ENCODE peak calls at places on chromosomes 2 and 18, in ten cellular contexts. W, O, P, Z, T, Q, U, S, V and M are unnamed samples.
A peak's percentile ranks its signal among the peaks of the same experiment; 100 is the strongest.

GRCh38 chr2:95260028-95261023 is 13.9 kb upstream of the PROM2 start:
- DNase-seq in W (peak; percentile 81), O (no peak), P (no peak), Z (no peak), T (no peak), Q (no peak), U (no peak), S (no peak), V (no peak), M (no peak)

GRCh38 chr2:240436626-240437180 is 1.2 kb downstream of the GPC1 start:
- DNase-seq in W (no peak), O (no peak), P (no peak), Z (peak; percentile 27), T (no peak), Q (no peak), U (peak; percentile 75), S (peak; percentile 18), V (peak; percentile 69), M (no peak)

GRCh38 chr2:97911922-97912575 is 83.7 kb downstream of the TMEM131 start:
- DNase-seq in W (no peak), O (peak; percentile 63), P (no peak), Z (no peak), T (no peak), Q (no peak), U (no peak), S (no peak), V (no peak), M (no peak)

GRCh38 chr2:110153416-110153815 is 37.8 kb upstream of the MALL start:
- DNase-seq in W (no peak), O (no peak), P (no peak), Z (peak; percentile 69), T (no peak), Q (no peak), U (no peak), S (no peak), V (no peak), M (no peak)

GRCh38 chr2:3636586-3637310 is 21.3 kb upstream of the ALLC start:
- DNase-seq in W (no peak), O (peak; percentile 26), P (no peak), Z (no peak), T (no peak), Q (no peak), U (peak; percentile 36), S (no peak), V (peak; percentile 34), M (no peak)

GRCh38 chr18:46485675-46486200 is 171.3 kb downstream of the LOXHD1 start:
- DNase-seq in W (no peak), O (no peak), P (no peak), Z (no peak), T (no peak), Q (no peak), U (peak; percentile 22), S (peak; percentile 73), V (no peak), M (no peak)

GRCh38 chr2:19775838-19776237 is 125.9 kb downstream of the TTC32 start:
- DNase-seq in W (no peak), O (no peak), P (no peak), Z (no peak), T (peak; percentile 25), Q (no peak), U (no peak), S (peak; percentile 13), V (no peak), M (no peak)

GRCh38 chr2:44707945-44708645 is 233.4 kb upstream of the SIX3 start:
- DNase-seq in W (no peak), O (no peak), P (no peak), Z (no peak), T (peak; percentile 2), Q (no peak), U (no peak), S (peak; percentile 46), V (no peak), M (no peak)

GRCh38 chr2:16044946-16045456 is 104.7 kb downstream of the MYCN start:
- DNase-seq in W (no peak), O (no peak), P (no peak), Z (no peak), T (no peak), Q (no peak), U (no peak), S (no peak), V (no peak), M (no peak)
- H3K27me3 ChIP-seq in W (peaks cover 3% of the 10 kb centered on the region), O (no peaks in the 10 kb centered on the region), P (no peaks in the 10 kb centered on the region), Z (no peaks in the 10 kb centered on the region), T (no peaks in the 10 kb centered on the region), Q (peaks cover 6% of the 10 kb centered on the region), U (no peaks in the 10 kb centered on the region), S (no peaks in the 10 kb centered on the region), V (no peaks in the 10 kb centered on the region), M (peaks cover 3% of the 10 kb centered on the region)

DNA sequence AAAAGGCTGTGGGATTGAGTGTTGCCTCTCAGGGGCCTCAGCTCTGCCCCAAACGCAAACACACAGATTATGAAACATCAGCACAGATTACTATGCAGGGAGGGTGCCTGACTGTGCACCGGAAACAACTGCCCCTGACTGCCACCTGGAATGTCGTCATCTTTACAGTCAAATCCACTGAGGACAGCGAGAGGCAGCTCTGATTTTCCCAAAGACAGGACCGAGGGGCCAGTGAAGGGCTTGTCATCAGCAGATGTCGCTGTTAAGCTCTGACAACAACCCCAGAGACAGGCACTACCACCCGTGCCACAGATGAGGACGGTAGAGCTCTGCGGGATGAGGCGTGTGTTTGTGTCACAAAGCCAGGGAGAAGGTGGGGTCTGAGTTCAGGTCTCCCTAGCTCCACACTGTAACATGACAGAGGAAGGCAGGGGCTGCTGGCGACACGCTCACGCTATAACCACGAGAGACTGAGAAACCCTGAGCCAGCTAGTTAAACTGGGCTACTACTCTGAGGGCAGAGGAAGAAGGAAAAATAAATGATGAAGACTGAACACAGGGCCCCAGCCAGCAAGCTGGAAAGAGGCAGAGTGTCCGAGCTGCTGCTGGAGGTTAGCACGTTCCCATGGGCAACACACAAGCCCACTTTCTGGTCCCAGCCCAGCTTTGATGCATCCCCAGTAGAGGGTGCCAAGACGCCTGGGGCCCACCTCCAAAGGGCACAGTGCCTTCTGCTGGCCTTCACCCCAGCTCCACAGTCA is 47.0 kb downstream of the PARD6G start:
- DNase-seq in W (no peak), O (no peak), P (peak; percentile 56), Z (no peak), T (no peak), Q (no peak), U (peak; percentile 77), S (no peak), V (no peak), M (no peak)
- TF ChIP-seq CTCF in W (no peak), O (no peak), P (peak; percentile 59), Z (no peak), T (no peak), Q (no peak), U (peak; percentile 59), S (no peak), V (no peak), M (peak; percentile 82)

GRCh38 chr2:70767094-70767698 is 804 bp downstream of the ADD2 start:
- DNase-seq in W (no peak), O (no peak), P (peak; percentile 16), Z (no peak), T (no peak), Q (no peak), U (peak; percentile 87), S (no peak), V (no peak), M (peak; percentile 17)
- H3K27me3 ChIP-seq in W (peaks cover 20% of the 10 kb centered on the region), O (peaks cover 26% of the 10 kb centered on the region), P (no peaks in the 10 kb centered on the region), Z (peaks cover 31% of the 10 kb centered on the region), T (peaks cover 5% of the 10 kb centered on the region), Q (peaks cover 86% of the 10 kb centered on the region), U (peaks cover 27% of the 10 kb centered on the region), S (peaks cover 81% of the 10 kb centered on the region), V (no peaks in the 10 kb centered on the region), M (peaks cover 1% of the 10 kb centered on the region)

GRCh38 chr2:238287702-238288649 is at the start of gene PER2:
- DNase-seq in W (peak; percentile 45), O (peak; percentile 69), P (peak; percentile 58), Z (peak; percentile 84), T (peak; percentile 85), Q (peak; percentile 70), U (peak; percentile 85), S (peak; percentile 78), V (peak; percentile 82), M (no peak)
- TF ChIP-seq CTCF in W (no peak), O (no peak), P (peak; percentile 17), Z (no peak), T (peak; percentile 10), Q (no peak), U (peak; percentile 48), S (peak; percentile 35), V (no peak), M (peak; percentile 12)

GRCh38 chr18:59690216-59691045 is 6.8 kb downstream of the CCBE1 start:
- DNase-seq in W (no peak), O (no peak), P (no peak), Z (no peak), T (no peak), Q (no peak), U (peak; percentile 77), S (peak; percentile 20), V (no peak), M (no peak)
- H3K27me3 ChIP-seq in W (no peaks in the 10 kb centered on the region), O (no peaks in the 10 kb centered on the region), P (peaks cover 11% of the 10 kb centered on the region), Z (no peaks in the 10 kb centered on the region), T (peaks cover 2% of the 10 kb centered on the region), Q (peaks cover 29% of the 10 kb centered on the region), U (peaks cover 37% of the 10 kb centered on the region), S (no peaks in the 10 kb centered on the region), V (no peaks in the 10 kb centered on the region), M (peaks cover 1% of the 10 kb centered on the region)

GRCh38 chr2:17538844-17539554 is 1.5 kb upstream of the VSNL1 start:
- DNase-seq in W (peak; percentile 80), O (peak; percentile 47), P (no peak), Z (peak; percentile 60), T (peak; percentile 85), Q (peak; percentile 80), U (peak; percentile 88), S (no peak), V (peak; percentile 78), M (peak; percentile 59)
- TF ChIP-seq CTCF in W (no peak), O (no peak), P (no peak), Z (no peak), T (peak; percentile 14), Q (no peak), U (no peak), S (no peak), V (no peak), M (no peak)

DNA sequence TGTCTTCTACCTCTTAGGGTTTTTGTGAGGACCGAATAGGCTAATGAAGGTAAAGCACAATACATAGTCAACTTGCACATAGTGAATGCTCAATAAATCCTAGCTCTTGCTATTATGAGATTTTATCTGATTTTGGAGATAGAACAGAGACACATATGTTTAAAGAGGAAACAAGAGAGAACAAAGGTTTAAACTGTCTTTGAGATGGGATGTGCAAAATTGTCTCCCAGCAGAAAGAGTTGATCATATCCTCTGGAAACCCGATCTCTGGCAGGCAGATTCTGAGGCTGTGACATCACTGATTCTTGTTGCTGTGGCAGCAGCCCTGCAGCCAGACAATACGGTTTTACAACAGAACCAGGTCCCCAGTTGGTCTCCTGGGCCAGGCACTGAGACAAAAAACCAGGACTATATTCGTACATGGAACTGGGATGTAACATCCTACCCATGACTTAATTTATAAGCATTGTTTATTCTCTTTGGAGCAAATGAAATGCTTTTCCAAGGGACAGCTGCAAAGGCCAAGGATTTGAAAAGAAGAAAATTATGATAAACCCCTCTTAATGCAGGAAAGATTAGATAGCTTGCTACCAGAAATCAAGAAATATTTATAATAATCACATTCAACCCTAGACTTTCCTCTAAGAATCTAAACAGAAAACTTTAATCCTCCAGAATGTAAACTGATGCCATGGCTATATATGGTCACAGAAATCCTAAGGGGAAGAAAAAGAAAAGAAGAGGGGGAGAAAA is 80.2 kb downstream of the SLC8A1 start:
- DNase-seq in W (no peak), O (no peak), P (no peak), Z (peak; percentile 80), T (no peak), Q (peak; percentile 16), U (peak; percentile 50), S (peak; percentile 61), V (no peak), M (no peak)
- H3K27me3 ChIP-seq in W (no peaks in the 10 kb centered on the region), O (no peaks in the 10 kb centered on the region), P (no peaks in the 10 kb centered on the region), Z (no peaks in the 10 kb centered on the region), T (no peaks in the 10 kb centered on the region), Q (no peaks in the 10 kb centered on the region), U (no peaks in the 10 kb centered on the region), S (no peaks in the 10 kb centered on the region), V (no peaks in the 10 kb centered on the region), M (no peaks in the 10 kb centered on the region)